ENCODE peak calls at places on chromosomes 4 and X, in eight cellular contexts. F is GM23338, H is astrocyte, Y is endothelial cell of umbilical vein, G is uterus, I is H1, L is A673, B is left ventricle myocardium inferior. Q is an unnamed sample.
A peak's percentile ranks its signal among the peaks of the same experiment; 100 is the strongest.

GRCh38 chr4:79083406-79084010 is 144.3 kb upstream of the PAQR3 start:
- DNase-seq in F (peak; percentile 65), H (no peak), Y (no peak), G (no peak), I (no peak), L (no peak), B (no peak), Q (no peak)

GRCh38 chr4:79141530-79141929 is 184.3 kb downstream of the NAA11 start:
- DNase-seq in F (peak; percentile 40), H (no peak), Y (no peak), G (no peak), I (peak; percentile 46), L (no peak), B (no peak), Q (peak; percentile 43)

GRCh38 chrX:9749141-9749540 is 16.5 kb downstream of the GPR143 start:
- DNase-seq in F (no peak), H (no peak), Y (peak; percentile 47), G (no peak), I (no peak), L (no peak), B (no peak), Q (no peak)

GRCh38 chr4:1058198-1058996 is 47.0 kb downstream of the FGFRL1 start:
- DNase-seq in F (no peak), H (no peak), Y (no peak), G (no peak), I (no peak), L (no peak), B (no peak), Q (no peak)

GRCh38 chr4:42268824-42269223 is 116.4 kb upstream of the BEND4 start:
- DNase-seq in F (peak; percentile 54), H (no peak), Y (no peak), G (no peak), I (no peak), L (no peak), B (no peak), Q (no peak)

GRCh38 chr4:38157592-38157991 is 197.4 kb downstream of the PTTG2 start:
- DNase-seq in F (no peak), H (no peak), Y (no peak), G (no peak), I (no peak), L (peak; percentile 39), B (no peak), Q (no peak)

GRCh38 chr4:122364700-122365404 is 14.0 kb upstream of the ADAD1 start:
- DNase-seq in F (peak; percentile 63), H (no peak), Y (no peak), G (no peak), I (peak; percentile 47), L (no peak), B (no peak), Q (peak; percentile 41)

GRCh38 chr4:79855081-79855480 is 217.9 kb downstream of the ANTXR2 start:
- DNase-seq in F (no peak), H (no peak), Y (no peak), G (no peak), I (no peak), L (no peak), B (no peak), Q (no peak)

GRCh38 chr4:83267121-83267834 is 17.3 kb downstream of the COQ2 start:
- DNase-seq in F (no peak), H (peak; percentile 80), Y (peak; percentile 36), G (no peak), I (no peak), L (no peak), B (no peak), Q (no peak)

GRCh38 chr4:181225616-181226261 is 1017.5 kb upstream of the TENM3 start:
- DNase-seq in F (peak; percentile 52), H (no peak), Y (no peak), G (no peak), I (no peak), L (no peak), B (no peak), Q (peak; percentile 0)

GRCh38 chrX:154738013-154738738 is 12.7 kb downstream of the GAB3 start:
- DNase-seq in F (no peak), H (peak; percentile 85), Y (peak; percentile 87), G (peak; percentile 60), I (no peak), L (peak; percentile 48), B (peak; percentile 62), Q (no peak)

GRCh38 chrX:362937-363620 is 23.6 kb downstream of the PPP2R3B start:
- DNase-seq in F (no peak), H (no peak), Y (no peak), G (no peak), I (no peak), L (no peak), B (no peak), Q (no peak)

GRCh38 chr4:40379248-40379647 is 44.1 kb downstream of the CHRNA9 start:
- DNase-seq in F (peak; percentile 19), H (no peak), Y (no peak), G (no peak), I (no peak), L (no peak), B (no peak), Q (no peak)

GRCh38 chr4:152063301-152064235 is 302.8 kb upstream of the GATB start:
- DNase-seq in F (peak; percentile 35), H (peak; percentile 8), Y (no peak), G (no peak), I (no peak), L (peak; percentile 10), B (no peak), Q (peak; percentile 51)

GRCh38 chrX:31743004-31743403 is 671.2 kb upstream of the FTHL17 start:
- DNase-seq in F (no peak), H (no peak), Y (no peak), G (no peak), I (no peak), L (no peak), B (no peak), Q (no peak)
- TF ChIP-seq CTCF in F (no peak), H (no peak), Y (no peak), G (no peak), I (no peak), L (no peak), B (no peak), Q (no peak)

GRCh38 chr4:86450189-86450588 is 90.3 kb upstream of the MAPK10 start:
- DNase-seq in F (no peak), H (no peak), Y (no peak), G (no peak), I (no peak), L (no peak), B (no peak), Q (no peak)

GRCh38 chr4:86450861-86451260 is 91.0 kb upstream of the MAPK10 start:
- DNase-seq in F (peak; percentile 30), H (no peak), Y (no peak), G (no peak), I (no peak), L (no peak), B (no peak), Q (no peak)

GRCh38 chr4:86451560-86452322 is 91.9 kb upstream of the MAPK10 start:
- DNase-seq in F (peak; percentile 45), H (peak; percentile 8), Y (no peak), G (no peak), I (no peak), L (no peak), B (no peak), Q (no peak)

GRCh38 chr4:86453044-86453501 is 93.2 kb upstream of the MAPK10 start:
- DNase-seq in F (no peak), H (peak; percentile 20), Y (no peak), G (peak; percentile 59), I (no peak), L (peak; percentile 26), B (peak; percentile 44), Q (no peak)

DNA sequence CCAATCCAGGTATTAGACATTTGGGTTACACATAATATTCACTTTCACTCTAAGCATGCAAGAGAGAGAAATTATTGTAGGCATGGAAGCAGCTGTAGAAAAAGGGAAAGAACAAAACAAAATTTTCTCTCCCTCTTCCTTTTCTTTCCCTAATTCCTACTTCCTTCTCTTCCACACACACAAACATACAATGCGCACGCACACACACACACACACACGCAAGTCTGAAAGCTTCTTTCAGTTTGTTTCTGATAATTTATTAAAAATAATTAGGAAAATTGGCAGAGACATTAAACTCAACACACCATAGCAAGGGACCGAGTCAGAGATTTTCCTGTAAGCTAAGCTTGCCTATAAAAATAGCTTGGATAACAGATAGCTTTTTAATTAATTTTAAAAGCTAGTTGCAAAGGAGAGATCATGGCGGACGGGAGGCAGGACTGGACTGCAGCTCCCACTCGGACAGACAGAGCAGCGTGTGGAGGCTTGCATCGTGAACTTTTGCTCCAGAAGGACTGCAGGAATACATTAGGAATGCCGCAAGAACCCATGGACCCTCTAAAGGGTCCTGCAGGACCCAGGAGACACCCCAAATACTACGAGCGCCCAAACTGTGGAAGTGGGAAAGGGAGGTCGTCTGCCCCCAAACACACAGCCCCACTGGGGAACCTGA is 92.6 kb upstream of the MAPK10 start:
- DNase-seq in F (no peak), H (no peak), Y (no peak), G (peak; percentile 42), I (no peak), L (no peak), B (no peak), Q (no peak)
- H3K4me1 ChIP-seq in F (peaks cover 49% of the 10 kb centered on the region), H (no peaks in the 10 kb centered on the region), Y (no peaks in the 10 kb centered on the region), G (no peaks in the 10 kb centered on the region), I (peaks cover 20% of the 10 kb centered on the region), L (peaks cover 11% of the 10 kb centered on the region), B (no peaks in the 10 kb centered on the region), Q (no peaks in the 10 kb centered on the region)

DNA sequence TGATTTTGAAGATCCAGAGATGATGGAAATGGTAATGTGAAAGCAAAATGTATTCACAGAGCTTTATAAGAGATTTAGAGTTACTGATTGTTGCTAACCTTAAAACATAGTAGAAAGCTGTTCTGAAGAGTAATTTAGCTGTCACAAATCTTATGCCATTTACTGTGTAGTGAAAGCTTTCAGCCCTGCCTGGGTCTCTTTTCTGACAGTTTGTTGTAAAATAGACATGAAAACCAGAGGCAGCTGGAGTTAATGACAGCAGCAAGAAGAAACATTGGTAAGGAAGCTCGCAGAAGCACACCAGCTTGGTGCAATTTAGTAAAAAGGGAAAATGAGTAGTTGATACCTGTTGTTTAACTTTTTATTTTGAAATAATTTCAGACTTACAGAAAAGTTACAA is 21.1 kb downstream of the POLR2B start:
- DNase-seq in F (no peak), H (no peak), Y (no peak), G (no peak), I (no peak), L (no peak), B (no peak), Q (no peak)
- H3K36me3 ChIP-seq in F (peaks cover 34% of the 10 kb centered on the region), H (peaks cover 51% of the 10 kb centered on the region), Y (peaks cover 36% of the 10 kb centered on the region), G (no peaks in the 10 kb centered on the region), I (peaks cover 57% of the 10 kb centered on the region), L (peaks cover 19% of the 10 kb centered on the region), B (peaks cover 75% of the 10 kb centered on the region), Q (peaks cover 1% of the 10 kb centered on the region)

DNA sequence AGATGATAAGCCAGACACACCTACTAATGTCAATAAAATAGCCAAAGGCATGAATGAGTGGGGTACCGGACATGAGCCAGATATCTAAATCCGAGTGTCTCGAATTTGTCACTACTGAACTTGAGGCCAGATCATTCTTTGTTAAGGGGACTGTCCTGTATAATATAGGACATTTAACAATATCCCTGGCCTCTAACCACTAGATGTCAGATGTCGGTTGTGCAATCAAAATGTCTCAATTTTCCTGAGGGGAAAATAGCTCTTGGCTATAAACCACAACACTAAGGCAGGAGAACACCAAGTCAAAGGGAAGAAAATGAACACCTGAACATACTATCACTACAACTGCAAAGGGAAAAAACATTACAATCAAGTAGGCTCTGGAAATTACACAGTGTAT is 154.5 kb downstream of the GPM6A start:
- DNase-seq in F (no peak), H (no peak), Y (no peak), G (no peak), I (no peak), L (no peak), B (no peak), Q (no peak)
- TF ChIP-seq CTCF in F (peak; percentile 23), H (no peak), Y (no peak), G (no peak), I (no peak), L (no peak), B (no peak), Q (no peak)

Q was measured in Caco-2.